ENCODE peak calls at places on chromosome 1, in eight cellular contexts. W is SHP77, Q is glutamatergic neuron, V is HS-27A, X is amniotic epithelial cell, R is heart right ventricle, J is H1, K is RWPE2. D is an unnamed sample.

GRCh38 chr1:199854681-199855321 is 172.7 kb upstream of the NR5A2 start:
- DNase-seq in K (no peak), J (no peak), V (no peak), X (no peak), W (no peak), R (no peak), Q (no peak), D (no peak)

GRCh38 chr1:3471356-3472087 is 17.1 kb downstream of the ARHGEF16 start:
- DNase-seq in J (peak; percentile 73), Q (peak; percentile 71), W (no peak), R (peak; percentile 66), V (no peak), K (no peak), X (peak; percentile 24), D (no peak)

GRCh38 chr1:68231627-68232303 is 558 bp downstream of the WLS start:
- DNase-seq in Q (no peak), X (peak; percentile 63), J (no peak), V (peak; percentile 50), W (peak; percentile 39), R (peak; percentile 48), K (peak; percentile 71), D (no peak)

GRCh38 chr1:200184196-200184595 is 156.7 kb downstream of the NR5A2 start:
- DNase-seq in W (peak; percentile 2), R (peak; percentile 59), V (peak; percentile 45), X (peak; percentile 89), K (peak; percentile 95), Q (no peak), J (no peak), D (no peak)

GRCh38 chr1:25487628-25488027 is 55.8 kb upstream of the LDLRAP1 start:
- DNase-seq in K (no peak), V (no peak), X (no peak), J (no peak), R (no peak), Q (no peak), W (no peak), D (peak; percentile 17)

GRCh38 chr1:48931571-48932251 is 155.0 kb upstream of the BEND5 start:
- DNase-seq in W (no peak), X (peak; percentile 43), J (no peak), V (no peak), K (no peak), Q (no peak), R (no peak), D (no peak)

GRCh38 chr1:15051898-15052528 is 101.5 kb upstream of the TMEM51 start:
- DNase-seq in X (peak; percentile 14), K (no peak), W (no peak), V (no peak), R (no peak), Q (no peak), J (no peak), D (no peak)

GRCh38 chr1:215958836-215959235 is 391.7 kb downstream of the KCTD3 start:
- DNase-seq in X (no peak), Q (no peak), J (no peak), W (no peak), K (no peak), V (no peak), R (no peak), D (no peak)

GRCh38 chr1:212937034-212937433 is 13.3 kb upstream of the VASH2 start:
- DNase-seq in Q (no peak), R (no peak), W (no peak), X (no peak), K (no peak), J (no peak), V (no peak), D (no peak)

GRCh38 chr1:155706101-155706619 is 17.3 kb downstream of the DAP3 start:
- DNase-seq in V (peak; percentile 29), R (no peak), K (no peak), X (peak; percentile 60), J (no peak), W (no peak), Q (no peak), D (no peak)

D was measured in T-cell.